ENCODE peak calls at places on chromosomes 5 and 9, in seven cellular contexts. D, G, Q, E, T, A and L are unnamed samples.
A peak's percentile ranks its signal among the peaks of the same experiment; 100 is the strongest.

GRCh38 chr5:13944564-13945195 is at the start of gene DNAH5:
- DNase-seq in T (peak; percentile 76), G (no peak), E (no peak), Q (no peak), A (no peak), D (no peak), L (no peak)

GRCh38 chr5:134245101-134245604 is 19.3 kb upstream of the PPP2CA start:
- DNase-seq in G (no peak), D (no peak), Q (no peak), T (peak; percentile 4), A (peak; percentile 46), E (no peak), L (no peak)

GRCh38 chr5:21918451-21918850 is 934.7 kb downstream of the CDH12 start:
- DNase-seq in A (no peak), T (peak; percentile 58), G (no peak), E (no peak), Q (no peak), D (no peak), L (no peak)

GRCh38 chr9:120436937-120437592 is 142.9 kb downstream of the CDK5RAP2 start:
- DNase-seq in Q (no peak), T (no peak), A (no peak), E (no peak), G (no peak), D (no peak), L (peak; percentile 92)

GRCh38 chr5:6704361-6704851 is 8.8 kb upstream of the TENT4A start:
- DNase-seq in Q (no peak), D (no peak), A (peak; percentile 34), T (no peak), E (no peak), G (peak; percentile 76), L (no peak)

GRCh38 chr5:113278976-113279375 is 155.8 kb downstream of the TSSK1B start:
- DNase-seq in T (no peak), E (no peak), Q (no peak), D (no peak), G (no peak), A (no peak), L (no peak)

GRCh38 chr5:8097146-8097545 is 228.2 kb downstream of the MTRR start:
- DNase-seq in D (no peak), G (no peak), Q (no peak), A (no peak), T (no peak), E (no peak), L (no peak)

GRCh38 chr5:84602371-84602771 is 217.7 kb upstream of the EDIL3 start:
- DNase-seq in G (no peak), Q (no peak), A (no peak), E (no peak), T (no peak), D (no peak), L (no peak)

GRCh38 chr5:78633710-78634109 is 14.9 kb downstream of the LHFPL2 start:
- DNase-seq in E (no peak), Q (no peak), D (no peak), T (no peak), G (no peak), A (no peak), L (no peak)

GRCh38 chr9:16626577-16627130 is 243.8 kb downstream of the BNC2 start:
- DNase-seq in Q (no peak), A (peak; percentile 76), G (peak; percentile 76), E (no peak), D (no peak), T (peak; percentile 43), L (no peak)

GRCh38 chr5:174273325-174273724 is 227.8 kb downstream of the NSG2 start:
- DNase-seq in D (no peak), G (no peak), Q (no peak), A (no peak), E (no peak), T (no peak), L (no peak)

GRCh38 chr5:120765189-120765588 is 301.1 kb downstream of the PRR16 start:
- DNase-seq in A (no peak), Q (no peak), G (no peak), D (no peak), E (no peak), T (no peak), L (no peak)

GRCh38 chr9:133375116-133375723 is 640 bp downstream of the SURF4 start:
- DNase-seq in A (peak; percentile 49), T (peak; percentile 62), Q (no peak), G (no peak), E (no peak), D (no peak), L (no peak)

GRCh38 chr9:87659534-87660419 is 66.1 kb upstream of the CTSL start:
- DNase-seq in T (no peak), E (no peak), A (no peak), G (no peak), Q (no peak), D (no peak), L (no peak)

GRCh38 chr9:631596-631995 is 209.9 kb upstream of the DMRT1 start:
- DNase-seq in A (no peak), D (no peak), G (no peak), T (no peak), E (no peak), Q (no peak), L (no peak)

GRCh38 chr9:33225319-33226152 is 14.4 kb upstream of the SPINK4 start:
- DNase-seq in T (peak; percentile 69), D (peak; percentile 61), A (peak; percentile 37), G (no peak), Q (peak; percentile 63), E (peak; percentile 55), L (no peak)

GRCh38 chr5:142576303-142576702 is 109.6 kb downstream of the FGF1 start:
- DNase-seq in E (no peak), A (no peak), T (no peak), D (no peak), G (no peak), Q (no peak), L (no peak)

GRCh38 chr5:164301708-164302107 is 796.3 kb downstream of the MAT2B start:
- DNase-seq in A (no peak), Q (no peak), G (no peak), D (no peak), T (no peak), E (no peak), L (no peak)

GRCh38 chr5:10545084-10545483 is 18.8 kb upstream of the ANKRD33B start:
- DNase-seq in E (no peak), D (no peak), T (no peak), G (no peak), Q (no peak), A (no peak), L (no peak)

GRCh38 chr9:136526625-136527066 is 19.2 kb downstream of the NOTCH1 start:
- DNase-seq in D (no peak), Q (no peak), E (no peak), G (no peak), A (peak; percentile 59), T (peak; percentile 62), L (no peak)

GRCh38 chr5:98902733-98903132 is 26.1 kb downstream of the CHD1 start:
- DNase-seq in E (no peak), G (no peak), Q (no peak), A (no peak), T (no peak), D (no peak), L (no peak)

GRCh38 chr5:142013734-142014495 is 1.1 kb upstream of the GNPDA1 start:
- DNase-seq in D (no peak), G (peak; percentile 83), E (no peak), A (no peak), Q (no peak), T (no peak), L (no peak)

GRCh38 chr9:119500072-119500771 is 131.0 kb upstream of the BRINP1 start:
- DNase-seq in G (no peak), D (no peak), Q (no peak), T (no peak), A (no peak), E (no peak), L (no peak)

GRCh38 chr5:83220331-83220730 is 143.0 kb downstream of the XRCC4 start:
- DNase-seq in T (no peak), A (no peak), D (no peak), Q (no peak), E (no peak), G (no peak), L (no peak)

GRCh38 chr5:141359790-141360426 is at the start of gene PCDHGB2:
- DNase-seq in G (no peak), T (no peak), E (no peak), Q (peak; percentile 22), D (no peak), A (no peak), L (no peak)

GRCh38 chr5:176773408-176774035 is 36.8 kb upstream of the UNC5A start:
- DNase-seq in T (no peak), E (no peak), G (no peak), D (peak; percentile 20), Q (no peak), A (no peak), L (peak; percentile 42)

GRCh38 chr5:172595591-172596455 is 45.2 kb upstream of the NEURL1B start:
- DNase-seq in Q (no peak), D (no peak), G (no peak), E (no peak), A (no peak), T (no peak), L (no peak)

GRCh38 chr9:14710804-14711203 is 11.7 kb downstream of the CER1 start:
- DNase-seq in E (no peak), Q (no peak), A (no peak), T (no peak), D (no peak), G (no peak), L (no peak)

GRCh38 chr9:136857606-136858412 is 5.7 kb downstream of the MAMDC4 start:
- DNase-seq in T (peak; percentile 9), D (no peak), E (no peak), G (peak; percentile 82), A (no peak), Q (no peak), L (peak; percentile 72)

GRCh38 chr9:97594414-97594921 is 38.7 kb downstream of the TSTD2 start:
- DNase-seq in G (no peak), A (no peak), T (peak; percentile 68), D (no peak), E (no peak), Q (no peak), L (no peak)

GRCh38 chr9:127788337-127789011 is 2.6 kb downstream of the CDK9 start:
- DNase-seq in Q (no peak), D (no peak), T (no peak), E (peak; percentile 12), G (no peak), A (no peak), L (peak; percentile 81)

GRCh38 chr5:6877986-6878828 is 165.0 kb downstream of the TENT4A start:
- DNase-seq in T (no peak), G (no peak), D (no peak), A (no peak), E (no peak), Q (no peak), L (no peak)

GRCh38 chr9:125493384-125493783 is 213.6 kb downstream of the MAPKAP1 start:
- DNase-seq in E (no peak), D (no peak), A (no peak), G (no peak), T (no peak), Q (no peak), L (no peak)

GRCh38 chr9:135480071-135480941 is 724 bp downstream of the PPP1R26 start:
- DNase-seq in D (no peak), E (no peak), T (no peak), G (no peak), Q (no peak), A (peak; percentile 72), L (peak; percentile 74)

GRCh38 chr9:115614931-115615401 is 497.0 kb upstream of the TNC start:
- DNase-seq in Q (no peak), T (no peak), A (no peak), D (no peak), G (no peak), E (no peak), L (no peak)